ENCODE peak calls at places on chromosomes 16 and 17, in nine cellular contexts. One of them, this sample, is unnamed.
A peak's percentile ranks its signal among the peaks of the same experiment; 100 is the strongest.

GRCh38 chr16:15509593-15510520 is 75.5 kb downstream of the BMERB1 start:
- DNase-seq in CD4-positive, CD25-positive, alpha-beta regulatory T cell: no peak
- DNase-seq in activated gamma-delta T cell treated with anti-CD3 and anti-CD28 coated beads, Interleukin-2, amount 50 U/mL, for 16 hours: no peak
- DNase-seq in AG04449: no peak
- DNase-seq in putamen: no peak
- DNase-seq in EH: peak; percentile 92
- DNase-seq in stimulated activated CD4-positive, alpha-beta T cell treated with anti-CD3 and anti-CD28 coated beads, TNF-alpha, amount 100 ng/mL, for 48 hours: no peak
- DNase-seq in right cardiac atrium: no peak
- DNase-seq in amygdala: no peak
- DNase-seq in this sample: peak; percentile 60

GRCh38 chr16:61797960-61798359 is 238.3 kb downstream of the CDH8 start:
- DNase-seq in CD4-positive, CD25-positive, alpha-beta regulatory T cell: no peak
- DNase-seq in activated gamma-delta T cell treated with anti-CD3 and anti-CD28 coated beads, Interleukin-2, amount 50 U/mL, for 16 hours: no peak
- DNase-seq in AG04449: no peak
- DNase-seq in putamen: no peak
- DNase-seq in EH: peak; percentile 10
- DNase-seq in stimulated activated CD4-positive, alpha-beta T cell treated with anti-CD3 and anti-CD28 coated beads, TNF-alpha, amount 100 ng/mL, for 48 hours: no peak
- DNase-seq in right cardiac atrium: no peak
- DNase-seq in amygdala: no peak
- DNase-seq in this sample: no peak

GRCh38 chr16:85503642-85504224 is 109.4 kb upstream of the GSE1 start:
- DNase-seq in CD4-positive, CD25-positive, alpha-beta regulatory T cell: no peak
- DNase-seq in activated gamma-delta T cell treated with anti-CD3 and anti-CD28 coated beads, Interleukin-2, amount 50 U/mL, for 16 hours: no peak
- DNase-seq in AG04449: no peak
- DNase-seq in putamen: no peak
- DNase-seq in EH: no peak
- DNase-seq in stimulated activated CD4-positive, alpha-beta T cell treated with anti-CD3 and anti-CD28 coated beads, TNF-alpha, amount 100 ng/mL, for 48 hours: no peak
- DNase-seq in right cardiac atrium: no peak
- DNase-seq in amygdala: no peak
- DNase-seq in this sample: no peak

GRCh38 chr16:85498607-85499006 is 114.5 kb upstream of the GSE1 start:
- DNase-seq in CD4-positive, CD25-positive, alpha-beta regulatory T cell: no peak
- DNase-seq in activated gamma-delta T cell treated with anti-CD3 and anti-CD28 coated beads, Interleukin-2, amount 50 U/mL, for 16 hours: no peak
- DNase-seq in AG04449: no peak
- DNase-seq in putamen: no peak
- DNase-seq in EH: no peak
- DNase-seq in stimulated activated CD4-positive, alpha-beta T cell treated with anti-CD3 and anti-CD28 coated beads, TNF-alpha, amount 100 ng/mL, for 48 hours: no peak
- DNase-seq in right cardiac atrium: no peak
- DNase-seq in amygdala: no peak
- DNase-seq in this sample: no peak

GRCh38 chr16:66717112-66717675 is 20.7 kb upstream of the CMTM4 start:
- DNase-seq in CD4-positive, CD25-positive, alpha-beta regulatory T cell: no peak
- DNase-seq in activated gamma-delta T cell treated with anti-CD3 and anti-CD28 coated beads, Interleukin-2, amount 50 U/mL, for 16 hours: no peak
- DNase-seq in AG04449: peak; percentile 42
- DNase-seq in putamen: peak; percentile 36
- DNase-seq in EH: peak; percentile 72
- DNase-seq in stimulated activated CD4-positive, alpha-beta T cell treated with anti-CD3 and anti-CD28 coated beads, TNF-alpha, amount 100 ng/mL, for 48 hours: no peak
- DNase-seq in right cardiac atrium: peak; percentile 72
- DNase-seq in amygdala: no peak
- DNase-seq in this sample: peak; percentile 88

GRCh38 chr17:82230627-82231311 is 1.9 kb downstream of the SLC16A3 start:
- DNase-seq in CD4-positive, CD25-positive, alpha-beta regulatory T cell: no peak
- DNase-seq in activated gamma-delta T cell treated with anti-CD3 and anti-CD28 coated beads, Interleukin-2, amount 50 U/mL, for 16 hours: no peak
- DNase-seq in AG04449: no peak
- DNase-seq in putamen: no peak
- DNase-seq in EH: peak; percentile 91
- DNase-seq in stimulated activated CD4-positive, alpha-beta T cell treated with anti-CD3 and anti-CD28 coated beads, TNF-alpha, amount 100 ng/mL, for 48 hours: peak; percentile 62
- DNase-seq in right cardiac atrium: peak; percentile 97
- DNase-seq in amygdala: no peak
- DNase-seq in this sample: peak; percentile 81

GRCh38 chr16:70526403-70526802 is 2.8 kb downstream of the SF3B3 start:
- DNase-seq in CD4-positive, CD25-positive, alpha-beta regulatory T cell: no peak
- DNase-seq in activated gamma-delta T cell treated with anti-CD3 and anti-CD28 coated beads, Interleukin-2, amount 50 U/mL, for 16 hours: no peak
- DNase-seq in AG04449: no peak
- DNase-seq in putamen: no peak
- DNase-seq in EH: no peak
- DNase-seq in stimulated activated CD4-positive, alpha-beta T cell treated with anti-CD3 and anti-CD28 coated beads, TNF-alpha, amount 100 ng/mL, for 48 hours: no peak
- DNase-seq in right cardiac atrium: no peak
- DNase-seq in amygdala: no peak
- DNase-seq in this sample: no peak

GRCh38 chr17:60167095-60167741 is 17.4 kb downstream of the CA4 start:
- DNase-seq in CD4-positive, CD25-positive, alpha-beta regulatory T cell: no peak
- DNase-seq in activated gamma-delta T cell treated with anti-CD3 and anti-CD28 coated beads, Interleukin-2, amount 50 U/mL, for 16 hours: no peak
- DNase-seq in AG04449: no peak
- DNase-seq in putamen: no peak
- DNase-seq in EH: no peak
- DNase-seq in stimulated activated CD4-positive, alpha-beta T cell treated with anti-CD3 and anti-CD28 coated beads, TNF-alpha, amount 100 ng/mL, for 48 hours: no peak
- DNase-seq in right cardiac atrium: peak; percentile 73
- DNase-seq in amygdala: no peak
- DNase-seq in this sample: no peak

GRCh38 chr17:82385559-82386255 is 14.1 kb downstream of the UTS2R start:
- DNase-seq in CD4-positive, CD25-positive, alpha-beta regulatory T cell: no peak
- DNase-seq in activated gamma-delta T cell treated with anti-CD3 and anti-CD28 coated beads, Interleukin-2, amount 50 U/mL, for 16 hours: no peak
- DNase-seq in AG04449: no peak
- DNase-seq in putamen: no peak
- DNase-seq in EH: no peak
- DNase-seq in stimulated activated CD4-positive, alpha-beta T cell treated with anti-CD3 and anti-CD28 coated beads, TNF-alpha, amount 100 ng/mL, for 48 hours: no peak
- DNase-seq in right cardiac atrium: peak; percentile 80
- DNase-seq in amygdala: no peak
- DNase-seq in this sample: no peak

GRCh38 chr17:40560592-40561293 is 4.5 kb downstream of the CCR7 start:
- DNase-seq in CD4-positive, CD25-positive, alpha-beta regulatory T cell: peak; percentile 73
- DNase-seq in activated gamma-delta T cell treated with anti-CD3 and anti-CD28 coated beads, Interleukin-2, amount 50 U/mL, for 16 hours: peak; percentile 73
- DNase-seq in AG04449: no peak
- DNase-seq in putamen: no peak
- DNase-seq in EH: no peak
- DNase-seq in stimulated activated CD4-positive, alpha-beta T cell treated with anti-CD3 and anti-CD28 coated beads, TNF-alpha, amount 100 ng/mL, for 48 hours: no peak
- DNase-seq in right cardiac atrium: no peak
- DNase-seq in amygdala: no peak
- DNase-seq in this sample: peak; percentile 57

GRCh38 chr16:23996258-23996955 is 160.6 kb downstream of the PRKCB start:
- DNase-seq in CD4-positive, CD25-positive, alpha-beta regulatory T cell: no peak
- DNase-seq in activated gamma-delta T cell treated with anti-CD3 and anti-CD28 coated beads, Interleukin-2, amount 50 U/mL, for 16 hours: no peak
- DNase-seq in AG04449: no peak
- DNase-seq in putamen: no peak
- DNase-seq in EH: no peak
- DNase-seq in stimulated activated CD4-positive, alpha-beta T cell treated with anti-CD3 and anti-CD28 coated beads, TNF-alpha, amount 100 ng/mL, for 48 hours: no peak
- DNase-seq in right cardiac atrium: no peak
- DNase-seq in amygdala: no peak
- DNase-seq in this sample: no peak

GRCh38 chr16:10753670-10754069 is 10.0 kb downstream of the NUBP1 start:
- DNase-seq in CD4-positive, CD25-positive, alpha-beta regulatory T cell: no peak
- DNase-seq in activated gamma-delta T cell treated with anti-CD3 and anti-CD28 coated beads, Interleukin-2, amount 50 U/mL, for 16 hours: no peak
- DNase-seq in AG04449: no peak
- DNase-seq in putamen: no peak
- DNase-seq in EH: no peak
- DNase-seq in stimulated activated CD4-positive, alpha-beta T cell treated with anti-CD3 and anti-CD28 coated beads, TNF-alpha, amount 100 ng/mL, for 48 hours: no peak
- DNase-seq in right cardiac atrium: peak; percentile 15
- DNase-seq in amygdala: no peak
- DNase-seq in this sample: no peak

GRCh38 chr16:30526137-30526822 is at the start of gene ZNF768:
- DNase-seq in CD4-positive, CD25-positive, alpha-beta regulatory T cell: no peak
- DNase-seq in activated gamma-delta T cell treated with anti-CD3 and anti-CD28 coated beads, Interleukin-2, amount 50 U/mL, for 16 hours: peak; percentile 20
- DNase-seq in AG04449: no peak
- DNase-seq in putamen: no peak
- DNase-seq in EH: peak; percentile 53
- DNase-seq in stimulated activated CD4-positive, alpha-beta T cell treated with anti-CD3 and anti-CD28 coated beads, TNF-alpha, amount 100 ng/mL, for 48 hours: peak; percentile 31
- DNase-seq in right cardiac atrium: no peak
- DNase-seq in amygdala: no peak
- DNase-seq in this sample: no peak

GRCh38 chr16:83682126-83682857 is 125.5 kb upstream of the HSBP1 start:
- DNase-seq in CD4-positive, CD25-positive, alpha-beta regulatory T cell: no peak
- DNase-seq in activated gamma-delta T cell treated with anti-CD3 and anti-CD28 coated beads, Interleukin-2, amount 50 U/mL, for 16 hours: no peak
- DNase-seq in AG04449: no peak
- DNase-seq in putamen: no peak
- DNase-seq in EH: no peak
- DNase-seq in stimulated activated CD4-positive, alpha-beta T cell treated with anti-CD3 and anti-CD28 coated beads, TNF-alpha, amount 100 ng/mL, for 48 hours: no peak
- DNase-seq in right cardiac atrium: no peak
- DNase-seq in amygdala: no peak
- DNase-seq in this sample: no peak

This sample was measured in IMR-90.